ENCODE peak calls at places on chromosomes 16 and 17, in four cellular contexts. One of them, this sample, is unnamed.

GRCh38 chr16:72657164-72657563 is 390.8 kb downstream of the ZFHX3 start:
- DNase-seq in HepG2: no peak
- DNase-seq in GM12878: no peak
- DNase-seq in K562: no peak
- DNase-seq in this sample: no peak

GRCh38 chr17:67365762-67366192 is 600 bp downstream of the PSMD12 start:
- DNase-seq in GM12878: no peak
- DNase-seq in HepG2: peak
- DNase-seq in K562: peak
- DNase-seq in this sample: no peak

GRCh38 chr16:66610111-66610820 is 5.8 kb downstream of the CMTM3 start:
- DNase-seq in GM12878: no peak
- DNase-seq in HepG2: no peak
- DNase-seq in K562: no peak
- DNase-seq in this sample: no peak

GRCh38 chr17:79038545-79039135 is 14.7 kb downstream of the C1QTNF1 start:
- DNase-seq in K562: no peak
- DNase-seq in HepG2: no peak
- DNase-seq in GM12878: no peak
- DNase-seq in this sample: no peak

GRCh38 chr16:1950559-1950958 is 3.9 kb downstream of the RPL3L start:
- DNase-seq in K562: no peak
- DNase-seq in HepG2: no peak
- DNase-seq in GM12878: no peak
- DNase-seq in this sample: no peak

GRCh38 chr17:7307686-7308624 is 527 bp downstream of the EIF5A start:
- DNase-seq in HepG2: no peak
- DNase-seq in K562: peak
- DNase-seq in GM12878: no peak
- DNase-seq in this sample: no peak

GRCh38 chr17:48995332-48995870 is 1.8 kb upstream of the IGF2BP1 start:
- DNase-seq in HepG2: no peak
- DNase-seq in GM12878: no peak
- DNase-seq in K562: peak
- DNase-seq in this sample: no peak

GRCh38 chr17:66747561-66748275 is 87.2 kb upstream of the CACNG5 start:
- DNase-seq in K562: no peak
- DNase-seq in GM12878: no peak
- DNase-seq in HepG2: no peak
- DNase-seq in this sample: no peak

GRCh38 chr17:43338886-43339516 is 59.8 kb upstream of the ARL4D start:
- DNase-seq in K562: no peak
- DNase-seq in HepG2: peak
- DNase-seq in GM12878: no peak
- DNase-seq in this sample: no peak

DNA sequence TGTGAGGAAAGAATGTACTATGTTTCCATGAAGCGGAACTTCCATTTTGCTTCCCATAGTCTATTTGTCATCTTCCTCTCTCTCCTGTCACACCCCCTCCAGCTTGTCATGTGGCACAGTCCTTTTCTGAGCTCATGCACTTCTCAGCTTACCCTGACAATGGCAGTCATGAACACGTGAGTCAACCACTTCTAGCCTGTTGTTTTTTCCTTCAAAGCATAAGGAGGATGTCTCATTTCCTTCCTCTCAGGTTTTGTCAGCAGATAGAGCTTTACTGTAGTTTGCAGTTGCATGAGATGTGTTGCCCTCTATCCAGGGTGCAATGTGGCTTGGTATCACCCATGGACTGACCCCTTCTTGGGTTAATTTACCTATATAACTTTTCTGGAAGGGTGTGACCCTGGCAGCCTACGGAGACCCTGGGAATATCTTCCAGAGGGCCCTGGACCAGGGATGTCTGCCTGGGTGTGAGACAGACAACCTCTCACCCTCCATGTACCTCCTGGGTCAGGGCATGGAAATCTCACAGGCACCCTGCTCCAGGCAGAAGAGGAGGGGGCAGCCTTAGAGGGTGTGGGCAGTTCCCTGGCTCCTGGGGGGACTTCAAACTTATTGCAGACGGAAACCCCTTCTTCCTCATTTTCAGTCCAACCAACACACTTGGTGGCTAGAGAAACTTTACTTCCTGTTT is 4.0 kb upstream of the ZNF267 start:
- DNase-seq in HepG2: no peak
- DNase-seq in GM12878: peak
- DNase-seq in K562: no peak
- DNase-seq in this sample: no peak
- TF ChIP-seq TARDBP in HepG2: no peak
- TF ChIP-seq TARDBP in GM12878: no peak
- TF ChIP-seq TARDBP in K562: no peak
- TF ChIP-seq TARDBP in this sample: no peak

GRCh38 chr16:48323783-48324775 is 61.1 kb downstream of the SIAH1 start:
- DNase-seq in HepG2: no peak
- DNase-seq in K562: no peak
- DNase-seq in GM12878: no peak
- DNase-seq in this sample: no peak
- TF ChIP-seq FOXM1 in HepG2: no peak
- TF ChIP-seq FOXM1 in K562: no peak
- TF ChIP-seq FOXM1 in GM12878: no peak
- TF ChIP-seq FOXM1 in this sample: no peak

GRCh38 chr17:68527314-68527713 is 15.1 kb downstream of the PRKAR1A start:
- DNase-seq in K562: no peak
- DNase-seq in HepG2: no peak
- DNase-seq in GM12878: no peak
- DNase-seq in this sample: no peak
- TF ChIP-seq FOXK2 in K562: no peak
- TF ChIP-seq FOXK2 in HepG2: no peak
- TF ChIP-seq FOXK2 in GM12878: no peak
- TF ChIP-seq FOXK2 in this sample: no peak

GRCh38 chr17:11035681-11036080 is 197.8 kb upstream of the PIRT start:
- DNase-seq in HepG2: no peak
- DNase-seq in K562: no peak
- DNase-seq in GM12878: no peak
- DNase-seq in this sample: no peak
- TF ChIP-seq TARDBP in HepG2: no peak
- TF ChIP-seq TARDBP in K562: no peak
- TF ChIP-seq TARDBP in GM12878: no peak
- TF ChIP-seq TARDBP in this sample: no peak

This sample was measured in HEK293T.